ENCODE peak calls at places on chromosomes 5 and 9, in seven cellular contexts. C is adipocyte; W is left cardiac atrium; O is left ventricle myocardium superior; G is central memory CD4-positive, alpha-beta T cell; N is COLO829; T is MM.1S. L is an unnamed sample.

GRCh38 chr5:129460121-129460950 is at the start of gene ADAMTS19:
- DNase-seq in W (peak; percentile 26), N (no peak), T (peak; percentile 60), G (no peak), C (peak; percentile 82), O (peak; percentile 49), L (no peak)

GRCh38 chr9:134393582-134394280 is 67.5 kb downstream of the RXRA start:
- DNase-seq in W (no peak), O (no peak), G (peak; percentile 31), T (no peak), C (no peak), N (no peak), L (peak; percentile 35)

GRCh38 chr9:114732842-114733241 is 50.9 kb upstream of the TEX48 start:
- DNase-seq in G (no peak), O (no peak), C (no peak), W (no peak), N (no peak), T (no peak), L (no peak)

GRCh38 chr5:59079622-59080620 is 497.0 kb downstream of the RAB3C start:
- DNase-seq in N (no peak), T (no peak), W (no peak), G (no peak), O (no peak), C (peak; percentile 40), L (no peak)

GRCh38 chr5:54959673-54960418 is 25.5 kb downstream of the ESM1 start:
- DNase-seq in W (no peak), G (no peak), T (no peak), O (no peak), C (peak; percentile 18), N (no peak), L (peak; percentile 25)

GRCh38 chr9:92188969-92189781 is 74.0 kb upstream of the SPTLC1 start:
- DNase-seq in T (no peak), O (no peak), W (no peak), G (no peak), C (no peak), N (no peak), L (no peak)

GRCh38 chr5:166188482-166188881 is 2103.0 kb upstream of the WWC1 start:
- DNase-seq in G (no peak), N (no peak), O (no peak), C (no peak), T (no peak), W (no peak), L (no peak)

GRCh38 chr5:41371741-41372140 is 138.7 kb downstream of the PLCXD3 start:
- DNase-seq in O (no peak), T (no peak), W (no peak), G (no peak), N (no peak), C (peak; percentile 60), L (no peak)

GRCh38 chr5:143456952-143457547 is 53.6 kb upstream of the NR3C1 start:
- DNase-seq in T (no peak), C (peak; percentile 23), G (no peak), O (no peak), W (no peak), N (no peak), L (no peak)

GRCh38 chr9:134150557-134151214 is 13.7 kb downstream of the RNU6ATAC start:
- DNase-seq in W (no peak), G (no peak), T (no peak), C (no peak), N (no peak), O (no peak), L (no peak)

GRCh38 chr9:129617167-129617566 is 3.7 kb downstream of the C9orf50 start:
- DNase-seq in W (no peak), O (no peak), N (no peak), T (peak; percentile 48), G (no peak), C (peak; percentile 69), L (peak; percentile 31)

GRCh38 chr9:18386091-18386490 is 87.9 kb upstream of the ADAMTSL1 start:
- DNase-seq in G (no peak), N (no peak), O (no peak), C (peak; percentile 45), W (no peak), T (no peak), L (no peak)

GRCh38 chr5:120146787-120147186 is 317.3 kb upstream of the PRR16 start:
- DNase-seq in G (no peak), O (no peak), W (no peak), N (no peak), T (no peak), C (peak; percentile 56), L (no peak)

GRCh38 chr9:36559036-36559695 is 13.5 kb upstream of the MELK start:
- DNase-seq in T (no peak), G (no peak), N (no peak), W (no peak), C (no peak), O (no peak), L (no peak)

GRCh38 chr5:585962-586628 is 26.0 kb upstream of the CEP72 start:
- DNase-seq in C (no peak), O (no peak), N (no peak), W (no peak), G (no peak), T (no peak), L (no peak)

GRCh38 chr5:140575309-140575708 is 10.7 kb downstream of the SLC35A4 start:
- DNase-seq in O (peak; percentile 65), G (no peak), W (peak; percentile 57), T (no peak), C (peak; percentile 51), N (no peak), L (no peak)

GRCh38 chr9:124520206-124520596 is 13.0 kb upstream of the NR5A1 start:
- DNase-seq in O (no peak), T (no peak), N (peak; percentile 95), W (no peak), G (no peak), C (no peak), L (no peak)

GRCh38 chr5:150464554-150465012 is 15.0 kb upstream of the RPS14 start:
- DNase-seq in G (no peak), C (no peak), O (no peak), T (no peak), W (peak; percentile 41), N (no peak), L (no peak)

GRCh38 chr9:137643921-137644320 is 25.1 kb downstream of the EHMT1 start:
- DNase-seq in O (no peak), G (no peak), N (no peak), C (no peak), T (no peak), W (no peak), L (no peak)

GRCh38 chr5:157387683-157388093 is 72.3 kb upstream of the NIPAL4 start:
- DNase-seq in G (no peak), W (no peak), T (no peak), C (peak; percentile 91), N (peak; percentile 41), O (no peak), L (no peak)

GRCh38 chr5:137638841-137639240 is 97.0 kb downstream of the KLHL3 start:
- DNase-seq in G (no peak), W (no peak), T (no peak), N (no peak), C (no peak), O (no peak), L (no peak)

GRCh38 chr5:181203842-181204560 is 995 bp downstream of the TRIM7 start:
- DNase-seq in G (no peak), N (no peak), O (peak; percentile 48), T (no peak), W (peak; percentile 42), C (peak; percentile 33), L (no peak)

GRCh38 chr5:6759401-6759800 is 46.2 kb downstream of the TENT4A start:
- DNase-seq in T (no peak), N (no peak), W (no peak), C (no peak), O (no peak), G (no peak), L (no peak)

GRCh38 chr5:154801083-154801482 is 45.9 kb downstream of the LARP1 start:
- DNase-seq in O (no peak), N (no peak), G (no peak), W (no peak), C (peak; percentile 15), T (no peak), L (no peak)

GRCh38 chr5:66963559-66963971 is 233.0 kb downstream of the CD180 start:
- DNase-seq in G (no peak), C (peak; percentile 62), T (no peak), N (no peak), W (no peak), O (peak; percentile 36), L (no peak)

GRCh38 chr5:93252165-93252564 is 328.9 kb downstream of the NR2F1-AS1 start:
- DNase-seq in W (no peak), T (no peak), N (no peak), C (no peak), O (no peak), G (no peak), L (no peak)

GRCh38 chr9:16191691-16192402 is 639.0 kb downstream of the CCDC171 start:
- DNase-seq in N (peak; percentile 56), T (peak; percentile 40), G (no peak), O (peak; percentile 89), W (peak; percentile 86), C (peak; percentile 91), L (peak; percentile 68)

GRCh38 chr9:124306098-124306735 is 48.5 kb downstream of the NEK6 start:
- DNase-seq in G (no peak), O (no peak), W (no peak), N (no peak), T (no peak), C (peak; percentile 85), L (no peak)

GRCh38 chr5:124126504-124127240 is 614.7 kb downstream of the CSNK1G3 start:
- DNase-seq in O (no peak), G (no peak), T (no peak), C (no peak), W (no peak), N (no peak), L (no peak)

GRCh38 chr9:22044583-22044982 is 35.5 kb upstream of the CDKN2B start:
- DNase-seq in O (no peak), W (no peak), C (peak; percentile 62), T (no peak), N (no peak), G (no peak), L (no peak)

GRCh38 chr5:128378196-128378595 is 159.8 kb downstream of the FBN2 start:
- DNase-seq in O (no peak), N (no peak), G (no peak), T (no peak), W (no peak), C (peak; percentile 32), L (no peak)

GRCh38 chr5:106241409-106241808 is 1429.3 kb downstream of the EFNA5 start:
- DNase-seq in G (no peak), O (no peak), N (peak; percentile 1), W (no peak), C (peak; percentile 53), T (no peak), L (no peak)

GRCh38 chr9:35548571-35548970 is 56.5 kb upstream of the TESK1 start:
- DNase-seq in T (no peak), C (no peak), W (no peak), O (no peak), G (no peak), N (no peak), L (no peak)

GRCh38 chr5:169695025-169695625 is 58.0 kb downstream of the DOCK2 start:
- DNase-seq in W (no peak), N (no peak), T (no peak), G (no peak), O (no peak), C (no peak), L (no peak)

GRCh38 chr9:34653131-34653530 is 1.1 kb downstream of the IL11RA start:
- DNase-seq in T (no peak), N (no peak), W (no peak), G (no peak), C (peak; percentile 67), O (no peak), L (no peak)

L was measured in GM12865.